ENCODE peak calls at places on chromosome X, in nine cellular contexts. N is OCI-LY7, G is hepatocyte, D is AG09319, B is SK-N-SH, Q is astrocyte of the spinal cord, C is fibroblast of pulmonary artery, F is foreskin fibroblast, K is Peyer's patch. L is an unnamed sample.

GRCh38 chrX:112947981-112948380 is 107.3 kb upstream of the AMOT start:
- DNase-seq in B (no peak), F (no peak), Q (no peak), N (no peak), D (no peak), K (no peak), G (no peak), C (no peak), L (no peak)

GRCh38 chrX:43313035-43313434 is 343.1 kb upstream of the MAOA start:
- DNase-seq in C (no peak), D (no peak), K (no peak), N (no peak), Q (no peak), G (no peak), B (no peak), F (no peak), L (peak)

GRCh38 chrX:86002076-86002896 is 45.1 kb downstream of the CHM start:
- DNase-seq in Q (peak), G (peak), K (peak), D (no peak), N (no peak), F (peak), B (no peak), C (peak), L (peak)

GRCh38 chrX:87728459-87728858 is 210.9 kb downstream of the KLHL4 start:
- DNase-seq in F (no peak), C (no peak), B (no peak), G (no peak), Q (no peak), D (no peak), N (no peak), K (no peak), L (no peak)

GRCh38 chrX:103212749-103213457 is 2.0 kb upstream of the BEX4 start:
- DNase-seq in F (no peak), G (no peak), K (no peak), B (no peak), D (no peak), N (no peak), Q (no peak), C (no peak), L (no peak)

GRCh38 chrX:85026170-85026569 is 22.5 kb downstream of the APOOL start:
- DNase-seq in C (no peak), N (no peak), Q (no peak), F (no peak), B (no peak), D (no peak), K (no peak), G (no peak), L (no peak)

GRCh38 chrX:116490091-116490490 is 27.3 kb upstream of the CT83 start:
- DNase-seq in K (no peak), B (peak), C (peak), N (peak), G (no peak), F (peak), D (no peak), Q (peak), L (no peak)

GRCh38 chrX:54447461-54447860 is 7.3 kb downstream of the TSR2 start:
- DNase-seq in Q (no peak), D (no peak), B (no peak), G (peak), N (no peak), F (peak), K (no peak), C (peak), L (peak)

GRCh38 chrX:67555578-67556203 is 11.9 kb downstream of the AR start:
- DNase-seq in D (no peak), B (peak), Q (peak), F (peak), K (no peak), G (peak), C (peak), N (peak), L (peak)

GRCh38 chrX:105973387-105973739 is 65.2 kb downstream of the SERPINA7 start:
- DNase-seq in G (no peak), C (no peak), N (no peak), F (no peak), B (no peak), K (no peak), Q (no peak), D (no peak), L (no peak)

GRCh38 chrX:153381684-153382532 is 19.2 kb downstream of the PNMA6E start:
- DNase-seq in C (peak), F (peak), K (no peak), B (peak), N (peak), D (peak), Q (peak), G (peak), L (peak)

DNA sequence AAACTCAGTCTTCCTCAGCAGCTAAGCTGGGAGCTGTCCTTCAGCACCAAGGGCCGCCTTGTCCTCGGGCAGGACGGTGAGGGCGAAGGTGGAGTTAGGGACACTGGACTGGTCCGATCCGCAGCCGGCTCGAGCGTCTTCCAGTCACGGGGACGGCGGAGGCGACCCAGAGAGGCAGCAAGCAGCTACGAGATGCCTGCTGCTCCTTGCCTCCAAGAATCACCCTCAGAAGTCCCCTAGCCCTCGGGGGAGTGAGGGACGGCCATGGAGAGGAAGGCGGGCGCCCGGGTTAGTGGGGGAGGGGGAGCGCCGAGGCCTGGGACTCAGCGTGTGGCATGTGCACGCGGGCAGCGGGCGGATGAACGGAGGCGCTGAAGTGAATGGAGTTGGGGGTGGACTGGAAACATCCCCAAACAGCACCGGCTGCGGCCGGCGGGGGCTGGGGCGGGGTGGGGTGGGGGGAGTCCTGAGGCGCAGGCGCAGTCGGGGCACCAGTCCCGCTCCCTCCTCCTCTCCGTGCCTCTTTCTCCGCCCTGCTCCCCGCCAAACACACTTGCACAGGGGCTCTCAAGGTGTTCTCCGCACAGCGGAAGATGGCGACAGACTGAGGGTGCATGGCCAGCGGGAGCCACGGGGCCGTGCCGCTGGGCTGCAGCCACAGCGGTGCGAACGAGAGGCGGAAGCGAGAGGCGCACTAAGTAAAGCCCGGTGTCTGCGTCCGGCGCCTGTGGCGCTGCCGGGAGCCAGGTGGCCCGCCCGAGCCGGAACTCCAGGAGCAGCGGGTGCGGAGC is at the start of gene NALF2:
- DNase-seq in N (peak), K (no peak), D (no peak), C (peak), B (peak), G (peak), F (peak), Q (peak), L (peak)
- TF ChIP-seq CTCF in N (no peak), K (no peak), D (no peak), C (no peak), B (no peak), G (no peak), F (no peak), Q (no peak), L (no peak)

DNA sequence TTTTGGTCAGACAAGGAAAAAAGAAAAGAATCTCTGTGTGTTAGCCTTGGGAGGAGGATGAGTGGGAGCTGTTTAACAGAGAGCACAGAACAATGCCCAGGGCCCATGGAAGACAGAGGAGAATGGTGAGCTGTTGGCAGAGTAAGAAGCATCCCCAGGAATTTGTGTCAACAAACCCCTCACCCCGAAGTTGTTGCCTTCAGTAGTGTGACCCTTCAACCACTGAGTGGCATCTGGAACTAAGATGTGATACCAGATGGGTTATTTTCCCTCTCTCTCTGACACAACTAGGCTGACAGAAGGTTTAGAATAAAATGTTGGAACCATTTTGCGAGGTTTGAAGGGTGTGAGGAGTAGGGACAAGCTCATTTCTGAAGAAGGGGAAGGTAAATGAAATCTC is 25.1 kb downstream of the IGSF1 start:
- DNase-seq in D (no peak), G (no peak), F (no peak), K (no peak), Q (no peak), C (no peak), B (no peak), N (no peak), L (no peak)
- TF ChIP-seq CTCF in D (no peak), G (no peak), F (no peak), K (no peak), Q (no peak), C (no peak), B (peak), N (no peak), L (no peak)

GRCh38 chrX:47643926-47644325 is 6.4 kb downstream of the ELK1 start:
- DNase-seq in B (no peak), K (no peak), D (no peak), Q (no peak), G (no peak), N (no peak), F (peak), C (peak), L (peak)
- TF ChIP-seq CTCF in B (peak), K (peak), D (peak), Q (peak), G (peak), N (peak), F (no peak), C (peak), L (no peak)

GRCh38 chrX:125620715-125621587 is 301.3 kb downstream of the TEX13C start:
- DNase-seq in G (no peak), D (no peak), Q (no peak), N (no peak), F (no peak), K (no peak), C (no peak), B (no peak), L (no peak)
- TF ChIP-seq CTCF in G (no peak), D (no peak), Q (no peak), N (no peak), F (no peak), K (no peak), C (no peak), B (no peak), L (no peak)